ENCODE peak calls at places on chromosomes 7 and 10, in nine cellular contexts. One of them, this sample, is unnamed.
A peak's percentile ranks its signal among the peaks of the same experiment; 100 is the strongest.

GRCh38 chr10:50624866-50625491 is 1.2 kb upstream of the SGMS1 start:
- DNase-seq in A549: peak; percentile 86
- DNase-seq in choroid plexus epithelial cell: peak; percentile 74
- DNase-seq in fibroblast of mammary gland: peak; percentile 62
- DNase-seq in foreskin fibroblast: peak; percentile 58
- DNase-seq in sigmoid colon: peak; percentile 86
- DNase-seq in astrocyte of the spinal cord: peak; percentile 70
- DNase-seq in fibroblast of villous mesenchyme: peak; percentile 71
- DNase-seq in left lung: peak; percentile 96
- DNase-seq in this sample: peak; percentile 56

GRCh38 chr7:151431768-151432311 is 8.1 kb downstream of the CRYGN start:
- DNase-seq in A549: no peak
- DNase-seq in choroid plexus epithelial cell: no peak
- DNase-seq in fibroblast of mammary gland: no peak
- DNase-seq in foreskin fibroblast: no peak
- DNase-seq in sigmoid colon: peak; percentile 61
- DNase-seq in astrocyte of the spinal cord: no peak
- DNase-seq in fibroblast of villous mesenchyme: no peak
- DNase-seq in left lung: no peak
- DNase-seq in this sample: no peak

GRCh38 chr7:135792334-135792733 is 43.7 kb upstream of the FAM180A start:
- DNase-seq in A549: no peak
- DNase-seq in choroid plexus epithelial cell: no peak
- DNase-seq in fibroblast of mammary gland: no peak
- DNase-seq in foreskin fibroblast: no peak
- DNase-seq in sigmoid colon: no peak
- DNase-seq in astrocyte of the spinal cord: no peak
- DNase-seq in fibroblast of villous mesenchyme: no peak
- DNase-seq in left lung: no peak
- DNase-seq in this sample: no peak

GRCh38 chr7:13920053-13920697 is 69.3 kb downstream of the ETV1 start:
- DNase-seq in A549: peak; percentile 86
- DNase-seq in choroid plexus epithelial cell: peak; percentile 100
- DNase-seq in fibroblast of mammary gland: peak; percentile 100
- DNase-seq in foreskin fibroblast: peak; percentile 99
- DNase-seq in sigmoid colon: no peak
- DNase-seq in astrocyte of the spinal cord: peak; percentile 99
- DNase-seq in fibroblast of villous mesenchyme: peak; percentile 100
- DNase-seq in left lung: no peak
- DNase-seq in this sample: peak; percentile 97

GRCh38 chr10:132509506-132510173 is 27.9 kb upstream of the INPP5A start:
- DNase-seq in A549: no peak
- DNase-seq in choroid plexus epithelial cell: no peak
- DNase-seq in fibroblast of mammary gland: no peak
- DNase-seq in foreskin fibroblast: no peak
- DNase-seq in sigmoid colon: peak; percentile 57
- DNase-seq in astrocyte of the spinal cord: no peak
- DNase-seq in fibroblast of villous mesenchyme: no peak
- DNase-seq in left lung: peak; percentile 52
- DNase-seq in this sample: no peak

GRCh38 chr10:121468726-121469125 is 129.5 kb downstream of the FGFR2 start:
- DNase-seq in A549: no peak
- DNase-seq in choroid plexus epithelial cell: no peak
- DNase-seq in fibroblast of mammary gland: no peak
- DNase-seq in foreskin fibroblast: no peak
- DNase-seq in sigmoid colon: no peak
- DNase-seq in astrocyte of the spinal cord: no peak
- DNase-seq in fibroblast of villous mesenchyme: no peak
- DNase-seq in left lung: no peak
- DNase-seq in this sample: no peak

GRCh38 chr7:13848576-13849527 is 140.6 kb downstream of the ETV1 start:
- DNase-seq in A549: no peak
- DNase-seq in choroid plexus epithelial cell: no peak
- DNase-seq in fibroblast of mammary gland: peak; percentile 71
- DNase-seq in foreskin fibroblast: peak; percentile 56
- DNase-seq in sigmoid colon: no peak
- DNase-seq in astrocyte of the spinal cord: no peak
- DNase-seq in fibroblast of villous mesenchyme: peak; percentile 52
- DNase-seq in left lung: peak; percentile 21
- DNase-seq in this sample: peak; percentile 58

GRCh38 chr7:17900464-17900863 is 39.8 kb downstream of the SNX13 start:
- DNase-seq in A549: no peak
- DNase-seq in choroid plexus epithelial cell: no peak
- DNase-seq in fibroblast of mammary gland: no peak
- DNase-seq in foreskin fibroblast: no peak
- DNase-seq in sigmoid colon: no peak
- DNase-seq in astrocyte of the spinal cord: no peak
- DNase-seq in fibroblast of villous mesenchyme: no peak
- DNase-seq in left lung: peak; percentile 17
- DNase-seq in this sample: no peak

GRCh38 chr7:139360948-139361307 is 1.2 kb downstream of the LUC7L2 start:
- DNase-seq in A549: no peak
- DNase-seq in choroid plexus epithelial cell: no peak
- DNase-seq in fibroblast of mammary gland: no peak
- DNase-seq in foreskin fibroblast: no peak
- DNase-seq in sigmoid colon: no peak
- DNase-seq in astrocyte of the spinal cord: no peak
- DNase-seq in fibroblast of villous mesenchyme: no peak
- DNase-seq in left lung: no peak
- DNase-seq in this sample: no peak

GRCh38 chr7:139360210-139360947 is 685 bp downstream of the LUC7L2 start:
- DNase-seq in A549: peak; percentile 97
- DNase-seq in choroid plexus epithelial cell: peak; percentile 96
- DNase-seq in fibroblast of mammary gland: peak; percentile 88
- DNase-seq in foreskin fibroblast: peak; percentile 90
- DNase-seq in sigmoid colon: peak; percentile 99
- DNase-seq in astrocyte of the spinal cord: peak; percentile 96
- DNase-seq in fibroblast of villous mesenchyme: peak; percentile 96
- DNase-seq in left lung: peak; percentile 96
- DNase-seq in this sample: peak; percentile 88

GRCh38 chr7:139362981-139363380 is 3.3 kb downstream of the LUC7L2 start:
- DNase-seq in A549: no peak
- DNase-seq in choroid plexus epithelial cell: no peak
- DNase-seq in fibroblast of mammary gland: no peak
- DNase-seq in foreskin fibroblast: no peak
- DNase-seq in sigmoid colon: no peak
- DNase-seq in astrocyte of the spinal cord: no peak
- DNase-seq in fibroblast of villous mesenchyme: no peak
- DNase-seq in left lung: no peak
- DNase-seq in this sample: no peak

GRCh38 chr7:139362302-139362701 is 2.6 kb downstream of the LUC7L2 start:
- DNase-seq in A549: no peak
- DNase-seq in choroid plexus epithelial cell: peak; percentile 29
- DNase-seq in fibroblast of mammary gland: peak; percentile 31
- DNase-seq in foreskin fibroblast: no peak
- DNase-seq in sigmoid colon: no peak
- DNase-seq in astrocyte of the spinal cord: no peak
- DNase-seq in fibroblast of villous mesenchyme: peak; percentile 20
- DNase-seq in left lung: no peak
- DNase-seq in this sample: no peak

DNA sequence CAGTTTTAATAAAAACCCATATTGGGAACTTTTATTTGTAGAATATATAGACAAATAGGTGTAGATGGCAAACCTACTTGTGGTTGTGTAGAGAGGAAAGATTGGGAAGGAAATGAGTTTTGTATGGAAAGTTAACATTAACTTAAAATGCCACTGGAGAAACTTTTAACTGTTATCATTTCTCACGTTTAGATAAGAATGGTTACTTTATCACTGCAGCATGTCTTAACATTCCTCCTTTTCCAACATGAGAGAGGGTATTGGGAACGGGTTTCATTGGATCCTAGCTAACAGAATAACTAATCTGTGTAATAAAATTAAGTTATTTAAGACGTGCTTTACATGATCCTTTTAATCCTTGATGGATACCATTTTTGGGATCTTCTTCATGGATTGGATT is 1.8 kb downstream of the LUC7L2 start:
- DNase-seq in A549: no peak
- DNase-seq in choroid plexus epithelial cell: no peak
- DNase-seq in fibroblast of mammary gland: no peak
- DNase-seq in foreskin fibroblast: no peak
- DNase-seq in sigmoid colon: no peak
- DNase-seq in astrocyte of the spinal cord: no peak
- DNase-seq in fibroblast of villous mesenchyme: peak; percentile 47
- DNase-seq in left lung: no peak
- DNase-seq in this sample: no peak
- H3K4me3 ChIP-seq in A549: peak overlapping the region; percentile 97
- H3K4me3 ChIP-seq in choroid plexus epithelial cell: peak overlapping the region; percentile 99
- H3K4me3 ChIP-seq in fibroblast of mammary gland: peak overlapping the region; percentile 78
- H3K4me3 ChIP-seq in foreskin fibroblast: peak overlapping the region; percentile 70
- H3K4me3 ChIP-seq in sigmoid colon: peak overlapping the region; percentile 76
- H3K4me3 ChIP-seq in astrocyte of the spinal cord: peak overlapping the region; percentile 97
- H3K4me3 ChIP-seq in fibroblast of villous mesenchyme: peak overlapping the region; percentile 88
- H3K4me3 ChIP-seq in left lung: peak overlapping the region; percentile 91
- H3K4me3 ChIP-seq in this sample: peak overlapping the region; percentile 92

GRCh38 chr7:154913645-154914579 is 89.0 kb downstream of the PAXIP1 start:
- DNase-seq in A549: peak; percentile 69
- DNase-seq in choroid plexus epithelial cell: peak; percentile 78
- DNase-seq in fibroblast of mammary gland: peak; percentile 61
- DNase-seq in foreskin fibroblast: peak; percentile 61
- DNase-seq in sigmoid colon: peak; percentile 89
- DNase-seq in astrocyte of the spinal cord: peak; percentile 68
- DNase-seq in fibroblast of villous mesenchyme: peak; percentile 59
- DNase-seq in left lung: peak; percentile 97
- DNase-seq in this sample: peak; percentile 69
- TF ChIP-seq CTCF in A549: peak; percentile 76
- TF ChIP-seq CTCF in choroid plexus epithelial cell: peak; percentile 91
- TF ChIP-seq CTCF in fibroblast of mammary gland: peak; percentile 82
- TF ChIP-seq CTCF in foreskin fibroblast: peak; percentile 92
- TF ChIP-seq CTCF in sigmoid colon: peak; percentile 68
- TF ChIP-seq CTCF in astrocyte of the spinal cord: peak; percentile 91
- TF ChIP-seq CTCF in fibroblast of villous mesenchyme: peak; percentile 89
- TF ChIP-seq CTCF in left lung: peak; percentile 88
- TF ChIP-seq CTCF in this sample: peak; percentile 94

GRCh38 chr10:101143354-101143648 is 12.2 kb downstream of the TLX1 start:
- DNase-seq in A549: no peak
- DNase-seq in choroid plexus epithelial cell: no peak
- DNase-seq in fibroblast of mammary gland: no peak
- DNase-seq in foreskin fibroblast: no peak
- DNase-seq in sigmoid colon: no peak
- DNase-seq in astrocyte of the spinal cord: no peak
- DNase-seq in fibroblast of villous mesenchyme: no peak
- DNase-seq in left lung: no peak
- DNase-seq in this sample: no peak

GRCh38 chr10:101146392-101147251 is 15.5 kb downstream of the TLX1 start:
- DNase-seq in A549: no peak
- DNase-seq in choroid plexus epithelial cell: no peak
- DNase-seq in fibroblast of mammary gland: no peak
- DNase-seq in foreskin fibroblast: no peak
- DNase-seq in sigmoid colon: peak; percentile 54
- DNase-seq in astrocyte of the spinal cord: no peak
- DNase-seq in fibroblast of villous mesenchyme: no peak
- DNase-seq in left lung: no peak
- DNase-seq in this sample: no peak

GRCh38 chr10:101144053-101144452 is 13.0 kb downstream of the TLX1 start:
- DNase-seq in A549: no peak
- DNase-seq in choroid plexus epithelial cell: no peak
- DNase-seq in fibroblast of mammary gland: no peak
- DNase-seq in foreskin fibroblast: no peak
- DNase-seq in sigmoid colon: no peak
- DNase-seq in astrocyte of the spinal cord: no peak
- DNase-seq in fibroblast of villous mesenchyme: no peak
- DNase-seq in left lung: no peak
- DNase-seq in this sample: no peak

GRCh38 chr10:101145145-101145544 is 14.0 kb downstream of the TLX1 start:
- DNase-seq in A549: no peak
- DNase-seq in choroid plexus epithelial cell: no peak
- DNase-seq in fibroblast of mammary gland: no peak
- DNase-seq in foreskin fibroblast: no peak
- DNase-seq in sigmoid colon: no peak
- DNase-seq in astrocyte of the spinal cord: no peak
- DNase-seq in fibroblast of villous mesenchyme: no peak
- DNase-seq in left lung: no peak
- DNase-seq in this sample: no peak

DNA sequence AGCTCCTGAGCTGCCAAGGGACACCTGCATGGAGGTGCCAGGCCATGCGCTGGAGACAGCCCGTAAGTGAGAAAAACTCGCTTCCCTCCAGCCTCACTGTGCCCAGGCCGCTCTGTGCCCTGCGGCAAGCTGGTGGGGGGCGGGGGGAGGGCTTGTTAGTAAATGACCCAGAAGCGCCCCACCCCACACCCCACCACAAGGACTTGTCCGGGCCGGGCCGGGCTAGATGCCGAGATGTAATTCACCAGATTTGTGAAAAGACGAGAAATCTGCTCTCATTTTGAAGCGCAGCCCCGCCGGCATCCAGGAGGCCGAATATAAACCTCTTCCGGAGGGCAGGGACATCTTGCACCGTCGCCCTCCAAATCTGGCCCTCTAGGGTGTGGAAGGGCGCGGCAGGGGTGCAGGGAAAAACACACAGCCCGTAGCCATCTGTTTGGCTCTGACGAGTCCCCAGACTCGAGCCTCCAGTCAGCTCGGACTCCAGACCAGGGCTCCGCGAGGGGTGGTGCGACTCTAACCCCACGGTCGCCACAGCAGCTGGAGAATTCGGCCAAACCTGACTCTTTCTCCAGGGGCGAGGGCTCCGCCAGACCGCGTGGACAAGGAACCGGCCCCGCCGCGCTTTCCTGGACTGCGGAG is 14.8 kb downstream of the TLX1 start:
- DNase-seq in A549: no peak
- DNase-seq in choroid plexus epithelial cell: no peak
- DNase-seq in fibroblast of mammary gland: no peak
- DNase-seq in foreskin fibroblast: no peak
- DNase-seq in sigmoid colon: peak; percentile 41
- DNase-seq in astrocyte of the spinal cord: no peak
- DNase-seq in fibroblast of villous mesenchyme: no peak
- DNase-seq in left lung: no peak
- DNase-seq in this sample: no peak
- H3K4me3 ChIP-seq in A549: no peak overlapping the region
- H3K4me3 ChIP-seq in choroid plexus epithelial cell: no peak overlapping the region
- H3K4me3 ChIP-seq in fibroblast of mammary gland: no peak overlapping the region
- H3K4me3 ChIP-seq in foreskin fibroblast: no peak overlapping the region
- H3K4me3 ChIP-seq in sigmoid colon: no peak overlapping the region
- H3K4me3 ChIP-seq in astrocyte of the spinal cord: no peak overlapping the region
- H3K4me3 ChIP-seq in fibroblast of villous mesenchyme: no peak overlapping the region
- H3K4me3 ChIP-seq in left lung: no peak overlapping the region
- H3K4me3 ChIP-seq in this sample: no peak overlapping the region

GRCh38 chr10:119292968-119293367 is 85.6 kb downstream of the GRK5 start:
- DNase-seq in A549: no peak
- DNase-seq in choroid plexus epithelial cell: no peak
- DNase-seq in fibroblast of mammary gland: no peak
- DNase-seq in foreskin fibroblast: no peak
- DNase-seq in sigmoid colon: no peak
- DNase-seq in astrocyte of the spinal cord: no peak
- DNase-seq in fibroblast of villous mesenchyme: no peak
- DNase-seq in left lung: no peak
- DNase-seq in this sample: no peak

GRCh38 chr10:119288574-119289001 is 81.2 kb downstream of the GRK5 start:
- DNase-seq in A549: no peak
- DNase-seq in choroid plexus epithelial cell: no peak
- DNase-seq in fibroblast of mammary gland: no peak
- DNase-seq in foreskin fibroblast: no peak
- DNase-seq in sigmoid colon: peak; percentile 66
- DNase-seq in astrocyte of the spinal cord: no peak
- DNase-seq in fibroblast of villous mesenchyme: no peak
- DNase-seq in left lung: no peak
- DNase-seq in this sample: no peak

GRCh38 chr10:119291223-119291900 is 84.0 kb downstream of the GRK5 start:
- DNase-seq in A549: no peak
- DNase-seq in choroid plexus epithelial cell: no peak
- DNase-seq in fibroblast of mammary gland: no peak
- DNase-seq in foreskin fibroblast: no peak
- DNase-seq in sigmoid colon: no peak
- DNase-seq in astrocyte of the spinal cord: no peak
- DNase-seq in fibroblast of villous mesenchyme: no peak
- DNase-seq in left lung: no peak
- DNase-seq in this sample: no peak

GRCh38 chr10:119289227-119289925 is 82.0 kb downstream of the GRK5 start:
- DNase-seq in A549: no peak
- DNase-seq in choroid plexus epithelial cell: no peak
- DNase-seq in fibroblast of mammary gland: no peak
- DNase-seq in foreskin fibroblast: no peak
- DNase-seq in sigmoid colon: peak; percentile 65
- DNase-seq in astrocyte of the spinal cord: no peak
- DNase-seq in fibroblast of villous mesenchyme: no peak
- DNase-seq in left lung: no peak
- DNase-seq in this sample: no peak

DNA sequence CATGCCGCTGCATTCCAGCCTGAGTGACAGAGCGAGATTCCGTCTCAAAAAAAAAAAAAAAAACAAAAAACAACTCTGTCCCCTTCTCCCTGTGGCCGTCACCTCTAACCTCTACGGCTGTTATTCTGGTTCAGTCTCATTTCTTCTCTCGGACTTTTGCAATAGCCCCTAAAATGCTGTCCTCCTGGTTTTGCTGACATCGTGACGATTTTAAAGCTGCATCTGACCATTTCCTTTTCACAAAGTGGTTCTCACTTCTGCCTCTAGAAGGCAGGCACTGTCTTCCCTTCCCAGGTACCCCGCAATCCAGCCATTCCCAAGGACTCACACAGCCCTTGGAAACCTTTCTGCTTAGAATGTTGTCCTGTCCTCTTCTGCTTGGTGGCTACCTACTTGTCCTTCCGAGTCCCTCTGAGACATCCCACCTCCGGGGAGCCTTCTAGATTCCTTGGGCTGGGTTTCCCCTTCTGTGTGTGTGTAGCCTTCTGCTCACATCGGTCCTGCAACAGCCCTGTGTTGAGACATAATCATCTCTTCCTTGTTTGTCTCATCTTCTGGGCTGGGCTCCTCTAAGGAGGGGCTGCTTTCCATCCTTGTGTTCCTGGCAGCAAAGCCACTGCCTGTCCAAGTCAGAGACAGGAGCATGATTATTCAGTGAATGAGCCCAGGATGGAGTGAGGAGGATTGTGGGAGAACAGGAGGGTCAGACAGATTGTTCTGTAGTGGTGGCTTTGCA is 83.1 kb downstream of the GRK5 start:
- DNase-seq in A549: peak; percentile 49
- DNase-seq in choroid plexus epithelial cell: peak; percentile 65
- DNase-seq in fibroblast of mammary gland: peak; percentile 12
- DNase-seq in foreskin fibroblast: no peak
- DNase-seq in sigmoid colon: no peak
- DNase-seq in astrocyte of the spinal cord: no peak
- DNase-seq in fibroblast of villous mesenchyme: no peak
- DNase-seq in left lung: no peak
- DNase-seq in this sample: peak; percentile 31
- TF ChIP-seq CTCF in A549: peak; percentile 42
- TF ChIP-seq CTCF in choroid plexus epithelial cell: peak; percentile 60
- TF ChIP-seq CTCF in fibroblast of mammary gland: peak; percentile 12
- TF ChIP-seq CTCF in foreskin fibroblast: peak; percentile 11
- TF ChIP-seq CTCF in sigmoid colon: no peak
- TF ChIP-seq CTCF in astrocyte of the spinal cord: no peak
- TF ChIP-seq CTCF in fibroblast of villous mesenchyme: no peak
- TF ChIP-seq CTCF in left lung: no peak
- TF ChIP-seq CTCF in this sample: peak; percentile 34